ENCODE peak calls at places on chromosomes 7 and 10, in eight cellular contexts. U is psoas muscle, W is body of pancreas, A is IMR-90, Z is GM12878, B is PC-3, Y is GM23338, O is mammary epithelial cell. E is an unnamed sample. For H3K4me1, the result is how much of the 10 kb centered on the place peaks cover.

GRCh38 chr10:58412502-58412961 is 27.3 kb downstream of the TFAM start:
- DNase-seq in U (no peak), W (no peak), A (peak), Z (no peak), B (peak), Y (peak), O (peak), E (peak)

GRCh38 chr10:19832624-19833507 is 16.6 kb downstream of the PLXDC2 start:
- DNase-seq in U (no peak), W (no peak), A (no peak), Z (no peak), B (no peak), Y (peak), O (peak), E (peak)

GRCh38 chr7:95246935-95247370 is 77.4 kb downstream of the PON1 start:
- DNase-seq in U (no peak), W (peak), A (peak), Z (peak), B (peak), Y (peak), O (peak), E (peak)

GRCh38 chr7:156823441-156823840 is 69.5 kb downstream of the LMBR1 start:
- DNase-seq in U (no peak), W (no peak), A (no peak), Z (no peak), B (peak), Y (no peak), O (peak), E (peak)

GRCh38 chr7:82017334-82017943 is 247.6 kb upstream of the HGF start:
- DNase-seq in U (no peak), W (no peak), A (peak), Z (no peak), B (peak), Y (peak), O (peak), E (no peak)

GRCh38 chr7:76185187-76185915 is 16.3 kb upstream of the SRRM3 start:
- DNase-seq in U (no peak), W (no peak), A (no peak), Z (no peak), B (no peak), Y (peak), O (no peak), E (no peak)

GRCh38 chr7:74312418-74313021 is 23.3 kb downstream of the CLIP2 start:
- DNase-seq in U (no peak), W (no peak), A (no peak), Z (no peak), B (peak), Y (no peak), O (peak), E (peak)

GRCh38 chr7:93860261-93860660 is 30.3 kb downstream of the TFPI2 start:
- DNase-seq in U (no peak), W (no peak), A (no peak), Z (no peak), B (no peak), Y (no peak), O (peak), E (peak)

GRCh38 chr7:44288811-44289340 is 36.5 kb downstream of the CAMK2B start:
- DNase-seq in U (peak), W (no peak), A (no peak), Z (no peak), B (no peak), Y (no peak), O (no peak), E (no peak)

GRCh38 chr10:34235164-34235832 is 579.8 kb downstream of the PARD3 start:
- DNase-seq in U (no peak), W (no peak), A (peak), Z (no peak), B (peak), Y (peak), O (peak), E (peak)

GRCh38 chr7:110065112-110065511 is 1025.8 kb upstream of the LRRN3 start:
- DNase-seq in U (no peak), W (no peak), A (no peak), Z (no peak), B (no peak), Y (no peak), O (no peak), E (no peak)

GRCh38 chr7:48183370-48183743 is 12.1 kb downstream of the ABCA13 start:
- DNase-seq in U (no peak), W (no peak), A (no peak), Z (no peak), B (no peak), Y (peak), O (no peak), E (no peak)

GRCh38 chr10:58264780-58265179 is 2.9 kb downstream of the IPMK start:
- DNase-seq in U (no peak), W (no peak), A (no peak), Z (no peak), B (no peak), Y (peak), O (no peak), E (no peak)

GRCh38 chr7:143979359-143979758 is 20.8 kb upstream of the OR6B1 start:
- DNase-seq in U (no peak), W (no peak), A (peak), Z (no peak), B (peak), Y (no peak), O (peak), E (peak)

GRCh38 chr10:86632009-86632800 is 22.1 kb upstream of the OPN4 start:
- DNase-seq in U (peak), W (no peak), A (no peak), Z (no peak), B (no peak), Y (peak), O (no peak), E (no peak)
- TF ChIP-seq CTCF in U (peak), W (peak), A (no peak), Z (no peak), B (no peak), Y (peak), O (no peak), E (peak)

GRCh38 chr10:124701435-124701834 is 42.7 kb downstream of the FAM53B start:
- DNase-seq in U (peak), W (peak), A (peak), Z (no peak), B (no peak), Y (no peak), O (no peak), E (no peak)

GRCh38 chr10:124701038-124701365 is 43.2 kb downstream of the FAM53B start:
- DNase-seq in U (peak), W (no peak), A (no peak), Z (no peak), B (no peak), Y (no peak), O (no peak), E (no peak)

GRCh38 chr10:124700293-124701037 is 43.7 kb downstream of the FAM53B start:
- DNase-seq in U (peak), W (no peak), A (no peak), Z (no peak), B (no peak), Y (no peak), O (no peak), E (no peak)

GRCh38 chr10:124703372-124703771 is 40.8 kb downstream of the FAM53B start:
- DNase-seq in U (peak), W (no peak), A (no peak), Z (no peak), B (no peak), Y (no peak), O (no peak), E (no peak)

GRCh38 chr10:124701881-124702656 is 42.1 kb downstream of the FAM53B start:
- DNase-seq in U (peak), W (peak), A (peak), Z (no peak), B (no peak), Y (no peak), O (no peak), E (no peak)
- H3K4me1 ChIP-seq in U (half or more), W (half or more), A (under half), Z (under half), B (under half), Y (under half), O (under half), E (under half)

GRCh38 chr7:33762153-33762902 is 143.0 kb upstream of the BMPER start:
- DNase-seq in U (no peak), W (no peak), A (no peak), Z (no peak), B (no peak), Y (no peak), O (no peak), E (no peak)

GRCh38 chr7:33764752-33765451 is 140.4 kb upstream of the BMPER start:
- DNase-seq in U (no peak), W (peak), A (peak), Z (no peak), B (peak), Y (no peak), O (peak), E (peak)

GRCh38 chr7:33761440-33762080 is 143.8 kb upstream of the BMPER start:
- DNase-seq in U (peak), W (no peak), A (no peak), Z (no peak), B (no peak), Y (no peak), O (no peak), E (no peak)

GRCh38 chr7:33760834-33761233 is 144.5 kb upstream of the BMPER start:
- DNase-seq in U (no peak), W (no peak), A (no peak), Z (no peak), B (no peak), Y (no peak), O (no peak), E (no peak)

DNA sequence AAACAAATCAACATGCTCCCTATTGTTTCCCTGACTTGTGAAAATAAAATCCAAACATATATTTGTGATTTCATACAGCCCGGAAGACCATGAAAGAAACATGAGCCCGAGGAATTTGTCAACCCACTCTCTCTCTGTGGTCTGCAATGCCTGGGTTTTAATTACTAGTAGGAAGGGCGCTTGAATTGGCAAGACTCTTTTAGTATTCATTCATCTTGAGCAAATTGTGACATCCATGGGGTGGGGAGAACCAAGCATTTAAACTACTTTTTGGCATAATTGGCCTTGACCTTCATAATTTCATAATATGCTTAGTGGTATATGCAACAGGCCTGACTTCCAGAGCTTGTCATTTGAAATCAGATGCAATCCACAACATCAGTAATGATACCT is 142.4 kb upstream of the BMPER start:
- DNase-seq in U (no peak), W (no peak), A (no peak), Z (no peak), B (no peak), Y (no peak), O (no peak), E (no peak)
- TF ChIP-seq CTCF in U (no peak), W (no peak), A (no peak), Z (no peak), B (no peak), Y (no peak), O (no peak), E (no peak)

GRCh38 chr7:64904008-64904407 is 935 bp downstream of the ZNF273 start:
- DNase-seq in U (no peak), W (no peak), A (no peak), Z (no peak), B (no peak), Y (no peak), O (no peak), E (no peak)
- H3K4me1 ChIP-seq in U (under half), W (under half), A (under half), Z (under half), B (under half), Y (under half), O (under half), E (under half)

DNA sequence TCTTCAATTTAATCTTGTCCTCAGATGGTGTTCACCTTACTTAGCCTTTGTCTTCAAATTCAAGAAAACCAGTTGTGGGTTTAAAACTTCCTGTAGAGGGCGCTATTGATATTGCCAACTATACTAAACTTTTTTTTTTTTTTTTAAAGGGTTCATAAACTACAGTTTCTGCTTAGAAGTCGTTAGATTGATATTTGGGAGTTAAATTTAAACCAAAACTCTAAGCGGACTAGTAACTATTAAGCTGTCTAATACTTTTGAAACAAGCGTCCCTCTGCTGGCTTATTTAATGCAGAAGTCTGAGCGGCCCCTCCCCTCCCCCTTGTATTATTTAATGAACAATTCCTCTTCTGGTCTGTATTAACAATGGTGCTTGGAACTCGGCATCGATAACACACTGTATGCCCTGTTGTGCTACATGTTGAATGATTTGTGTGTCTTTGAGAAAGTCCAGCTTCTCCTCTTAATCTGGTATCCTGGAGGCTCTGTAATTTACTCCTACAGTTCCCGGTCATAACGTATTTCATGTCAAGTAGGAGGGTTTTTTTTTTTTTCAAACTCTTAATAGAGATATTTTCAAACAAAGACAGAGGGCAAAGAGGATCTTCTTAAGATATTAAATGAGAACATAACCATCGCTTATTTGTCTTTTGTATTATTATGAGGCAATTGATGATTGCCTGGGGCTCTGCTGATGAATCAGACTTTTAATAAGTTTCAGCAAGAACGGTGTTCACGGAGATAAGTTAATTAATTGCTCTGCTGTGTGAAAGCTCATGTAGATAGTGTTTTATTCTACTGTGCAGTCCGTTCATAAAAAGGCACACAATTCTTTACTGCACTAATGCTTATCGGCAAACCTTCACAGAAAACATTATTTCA is 22.6 kb upstream of the CREB5 start:
- DNase-seq in U (no peak), W (peak), A (peak), Z (no peak), B (peak), Y (peak), O (peak), E (peak)
- TF ChIP-seq CTCF in U (peak), W (peak), A (peak), Z (peak), B (peak), Y (peak), O (peak), E (peak)

GRCh38 chr7:30433506-30433905 is 45.1 kb downstream of the NOD1 start:
- DNase-seq in U (no peak), W (no peak), A (no peak), Z (no peak), B (no peak), Y (no peak), O (no peak), E (no peak)

GRCh38 chr7:30436046-30436445 is 42.5 kb downstream of the NOD1 start:
- DNase-seq in U (no peak), W (no peak), A (no peak), Z (no peak), B (no peak), Y (no peak), O (no peak), E (no peak)

GRCh38 chr7:30433082-30433481 is 45.5 kb downstream of the NOD1 start:
- DNase-seq in U (peak), W (peak), A (peak), Z (no peak), B (no peak), Y (peak), O (no peak), E (no peak)

GRCh38 chr7:30436518-30436917 is 42.1 kb downstream of the NOD1 start:
- DNase-seq in U (no peak), W (no peak), A (no peak), Z (no peak), B (no peak), Y (no peak), O (no peak), E (no peak)

DNA sequence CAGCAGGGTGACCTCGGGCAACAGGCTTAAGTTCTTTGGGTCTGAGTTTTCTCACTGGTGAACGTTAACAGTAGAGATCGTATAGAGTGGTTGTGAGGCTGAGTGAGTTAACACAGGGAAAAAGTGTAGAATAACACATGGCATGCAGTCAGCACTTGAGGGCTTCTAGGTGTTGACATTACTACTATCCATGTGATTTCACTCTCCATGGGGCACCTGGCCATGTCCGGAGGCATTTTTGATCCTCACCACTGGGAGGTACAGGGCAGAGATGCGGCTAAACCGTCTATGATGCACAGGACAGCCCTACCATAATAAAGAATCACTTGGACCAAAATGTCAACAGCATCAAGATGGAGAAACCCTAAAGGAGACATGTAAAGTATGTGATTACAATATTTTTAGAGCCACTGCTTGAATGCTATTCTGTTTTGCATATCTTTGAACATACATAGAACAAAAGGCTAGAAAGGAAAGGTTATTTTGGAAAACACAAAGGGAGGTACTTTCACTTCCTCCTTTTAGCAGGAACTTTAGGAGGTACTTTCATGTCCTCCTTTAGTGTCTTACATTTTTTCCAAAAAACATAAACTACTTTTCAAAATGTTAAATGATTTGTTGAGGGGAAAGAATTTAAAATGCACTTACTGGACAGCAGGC is 44.3 kb downstream of the NOD1 start:
- DNase-seq in U (no peak), W (no peak), A (no peak), Z (peak), B (no peak), Y (peak), O (no peak), E (no peak)
- H3K4me1 ChIP-seq in U (under half), W (half or more), A (under half), Z (under half), B (under half), Y (under half), O (under half), E (under half)

GRCh38 chr10:70482982-70483760 is 4.6 kb downstream of the PALD1 start:
- DNase-seq in U (no peak), W (no peak), A (no peak), Z (no peak), B (no peak), Y (no peak), O (no peak), E (no peak)

GRCh38 chr10:70479626-70480253 is 1.2 kb downstream of the PALD1 start:
- DNase-seq in U (peak), W (no peak), A (no peak), Z (no peak), B (no peak), Y (peak), O (no peak), E (no peak)

GRCh38 chr10:70481105-70481504 is 2.5 kb downstream of the PALD1 start:
- DNase-seq in U (no peak), W (no peak), A (no peak), Z (no peak), B (no peak), Y (no peak), O (no peak), E (no peak)

GRCh38 chr10:70480254-70480861 is 1.8 kb downstream of the PALD1 start:
- DNase-seq in U (peak), W (peak), A (no peak), Z (no peak), B (no peak), Y (no peak), O (no peak), E (no peak)

DNA sequence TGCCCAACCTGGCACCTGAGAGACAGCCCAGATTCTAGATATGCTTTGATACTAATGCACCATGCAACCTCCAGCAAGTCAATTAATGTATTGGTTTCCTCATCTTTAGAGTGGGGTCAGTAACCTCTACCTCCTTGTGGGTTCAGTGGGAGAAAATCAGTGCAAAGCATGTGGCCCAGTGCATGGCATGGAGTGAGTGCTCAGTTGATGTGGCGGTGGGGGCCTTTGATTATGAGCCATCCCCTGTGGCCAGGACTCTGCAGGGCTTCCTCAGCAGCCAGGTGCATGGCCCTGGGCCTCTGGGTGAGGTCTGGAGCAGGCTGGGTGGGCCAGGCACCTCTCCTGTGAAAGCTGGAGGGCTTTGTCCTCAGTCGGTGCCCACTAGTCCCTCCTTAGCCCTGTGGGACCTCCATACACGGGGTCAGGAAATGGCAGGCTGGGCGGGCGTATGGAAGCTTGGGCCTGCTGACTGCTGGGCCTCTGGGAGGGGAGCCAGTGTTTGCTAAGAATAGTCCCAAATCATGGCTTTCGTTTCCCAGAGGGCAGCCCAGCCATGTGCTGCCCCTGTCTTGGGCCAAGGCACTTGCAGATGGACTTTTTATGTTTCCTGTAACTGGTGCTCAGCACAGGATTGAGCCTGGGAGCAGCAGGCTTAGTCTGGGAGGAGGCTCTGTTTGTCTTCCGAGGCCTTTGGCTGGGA is 3.4 kb downstream of the PALD1 start:
- DNase-seq in U (peak), W (no peak), A (no peak), Z (no peak), B (no peak), Y (no peak), O (no peak), E (no peak)
- TF ChIP-seq CTCF in U (no peak), W (no peak), A (no peak), Z (no peak), B (no peak), Y (no peak), O (no peak), E (no peak)